ENCODE peak calls at places on chromosomes 16 and 17, in four cellular contexts. One of them, this sample, is unnamed.

GRCh38 chr16:88669986-88670385 is 7.1 kb upstream of the MVD start:
- DNase-seq in WTC11: no peak
- DNase-seq in K562: no peak
- DNase-seq in HepG2: no peak
- DNase-seq in this sample: no peak

GRCh38 chr16:27330542-27330941 is 16.8 kb downstream of the IL4R start:
- DNase-seq in K562: no peak
- DNase-seq in HepG2: no peak
- DNase-seq in WTC11: no peak
- DNase-seq in this sample: no peak

GRCh38 chr16:17205279-17206139 is 265.3 kb downstream of the XYLT1 start:
- DNase-seq in K562: no peak
- DNase-seq in WTC11: peak; percentile 31
- DNase-seq in HepG2: no peak
- DNase-seq in this sample: no peak

GRCh38 chr16:27199747-27200146 is 3.6 kb upstream of the KDM8 start:
- DNase-seq in K562: no peak
- DNase-seq in HepG2: no peak
- DNase-seq in WTC11: no peak
- DNase-seq in this sample: peak; percentile 73

GRCh38 chr16:67936876-67937605 is 391 bp upstream of the PSMB10 start:
- DNase-seq in K562: no peak
- DNase-seq in HepG2: no peak
- DNase-seq in WTC11: no peak
- DNase-seq in this sample: peak; percentile 65

GRCh38 chr16:1287982-1288670 is 21.3 kb upstream of the UBE2I start:
- DNase-seq in HepG2: no peak
- DNase-seq in WTC11: no peak
- DNase-seq in K562: no peak
- DNase-seq in this sample: no peak

GRCh38 chr16:11253995-11254912 is 1.8 kb downstream of the SOCS1 start:
- DNase-seq in HepG2: no peak
- DNase-seq in WTC11: no peak
- DNase-seq in K562: peak; percentile 34
- DNase-seq in this sample: no peak

GRCh38 chr16:4760221-4760910 is 6.6 kb downstream of the ZNF500 start:
- DNase-seq in K562: no peak
- DNase-seq in HepG2: no peak
- DNase-seq in WTC11: no peak
- DNase-seq in this sample: no peak

GRCh38 chr16:31467151-31467550 is 4.8 kb upstream of the TGFB1I1 start:
- DNase-seq in WTC11: no peak
- DNase-seq in K562: no peak
- DNase-seq in HepG2: no peak
- DNase-seq in this sample: no peak

GRCh38 chr16:20944861-20945390 is 44.4 kb downstream of the LYRM1 start:
- DNase-seq in HepG2: peak; percentile 35
- DNase-seq in K562: peak; percentile 36
- DNase-seq in WTC11: no peak
- DNase-seq in this sample: no peak

GRCh38 chr17:79996291-79996690 is 39.4 kb downstream of the TBC1D16 start:
- DNase-seq in WTC11: no peak
- DNase-seq in K562: no peak
- DNase-seq in HepG2: no peak
- DNase-seq in this sample: no peak
- TF ChIP-seq CBFB in WTC11: no peak
- TF ChIP-seq CBFB in K562: no peak
- TF ChIP-seq CBFB in HepG2: no peak
- TF ChIP-seq CBFB in this sample: no peak

GRCh38 chr17:77742579-77742978 is 215.9 kb upstream of the TNRC6C start:
- DNase-seq in K562: no peak
- DNase-seq in WTC11: peak; percentile 5
- DNase-seq in HepG2: no peak
- DNase-seq in this sample: no peak
- TF ChIP-seq CBFB in K562: no peak
- TF ChIP-seq CBFB in WTC11: no peak
- TF ChIP-seq CBFB in HepG2: no peak
- TF ChIP-seq CBFB in this sample: no peak

DNA sequence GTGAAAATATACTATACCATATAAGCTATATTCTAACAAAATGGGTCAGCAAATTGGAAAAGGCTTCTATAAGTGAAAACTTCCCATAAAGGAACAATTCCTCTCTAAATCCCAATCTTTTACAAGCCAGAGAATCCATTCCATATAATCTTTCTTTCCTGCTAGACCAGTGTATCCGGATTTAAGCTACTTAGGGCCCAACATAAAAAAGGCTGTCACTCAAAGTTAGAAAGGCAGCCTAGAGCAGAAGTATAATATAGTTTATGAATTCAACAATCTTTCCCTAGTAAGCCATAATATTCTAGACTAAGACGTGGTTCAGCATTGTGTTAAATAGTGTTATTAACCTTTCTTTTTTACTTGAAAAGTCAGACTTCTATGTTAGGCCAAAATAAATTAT is 93.0 kb downstream of the SKAP1 start:
- DNase-seq in HepG2: no peak
- DNase-seq in K562: no peak
- DNase-seq in WTC11: no peak
- DNase-seq in this sample: no peak
- TF ChIP-seq CBFB in HepG2: no peak
- TF ChIP-seq CBFB in K562: no peak
- TF ChIP-seq CBFB in WTC11: no peak
- TF ChIP-seq CBFB in this sample: no peak

GRCh38 chr17:16584273-16584995 is 15.4 kb upstream of the ZNF287 start:
- DNase-seq in HepG2: peak; percentile 80
- DNase-seq in WTC11: peak; percentile 94
- DNase-seq in K562: peak; percentile 68
- DNase-seq in this sample: peak; percentile 17
- TF ChIP-seq CBFB in HepG2: peak; percentile 45
- TF ChIP-seq CBFB in WTC11: no peak
- TF ChIP-seq CBFB in K562: no peak
- TF ChIP-seq CBFB in this sample: no peak

DNA sequence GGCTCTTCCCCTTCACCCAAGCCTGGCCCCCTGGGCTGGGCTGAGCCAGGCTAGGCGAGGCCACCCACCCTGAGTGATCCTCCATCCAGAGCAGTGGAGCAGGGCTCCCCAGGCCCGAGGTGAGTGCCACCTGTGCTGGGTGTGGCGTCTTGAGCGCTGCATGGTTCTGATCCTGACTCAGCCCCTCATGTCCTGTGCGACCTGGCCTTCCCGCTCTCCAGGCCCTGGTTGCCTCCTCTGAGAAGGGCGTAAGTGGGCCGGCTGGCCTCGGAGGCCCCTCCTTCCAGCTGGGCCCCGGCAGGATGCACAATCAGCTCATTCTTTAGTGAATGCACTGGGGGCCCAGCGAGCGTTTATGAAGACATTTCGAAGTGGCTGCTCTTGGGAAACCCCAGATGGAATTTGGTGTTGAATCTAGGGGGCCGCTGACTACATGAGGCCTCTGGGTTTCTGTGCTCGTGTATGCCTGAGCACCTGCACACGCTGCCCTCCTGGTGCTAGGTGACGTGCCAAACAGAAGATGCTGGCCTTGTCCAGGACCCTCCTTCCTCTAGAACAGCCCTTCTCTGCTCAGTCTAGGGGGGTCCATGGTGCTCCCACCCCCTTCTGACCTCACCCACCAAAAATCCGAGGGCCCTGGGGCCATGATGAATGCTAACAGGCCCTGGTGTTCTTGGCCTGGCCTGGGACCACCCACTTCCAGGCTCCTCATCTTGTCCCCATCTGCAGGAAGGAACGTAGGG is 3.7 kb upstream of the TMEM92 start:
- DNase-seq in K562: no peak
- DNase-seq in WTC11: peak; percentile 3
- DNase-seq in HepG2: no peak
- DNase-seq in this sample: no peak
- TF ChIP-seq CBFB in K562: no peak
- TF ChIP-seq CBFB in WTC11: no peak
- TF ChIP-seq CBFB in HepG2: no peak
- TF ChIP-seq CBFB in this sample: no peak

GRCh38 chr17:50563095-50563511 is 2.6 kb downstream of the CACNA1G start:
- DNase-seq in K562: no peak
- DNase-seq in WTC11: no peak
- DNase-seq in HepG2: no peak
- DNase-seq in this sample: no peak

GRCh38 chr17:50565559-50566350 is 5.2 kb downstream of the CACNA1G start:
- DNase-seq in K562: no peak
- DNase-seq in WTC11: no peak
- DNase-seq in HepG2: no peak
- DNase-seq in this sample: no peak

GRCh38 chr17:50562266-50563094 is 2.0 kb downstream of the CACNA1G start:
- DNase-seq in HepG2: no peak
- DNase-seq in WTC11: peak; percentile 40
- DNase-seq in K562: no peak
- DNase-seq in this sample: no peak

GRCh38 chr17:50561796-50562195 is 1.3 kb downstream of the CACNA1G start:
- DNase-seq in HepG2: no peak
- DNase-seq in WTC11: no peak
- DNase-seq in K562: no peak
- DNase-seq in this sample: no peak

DNA sequence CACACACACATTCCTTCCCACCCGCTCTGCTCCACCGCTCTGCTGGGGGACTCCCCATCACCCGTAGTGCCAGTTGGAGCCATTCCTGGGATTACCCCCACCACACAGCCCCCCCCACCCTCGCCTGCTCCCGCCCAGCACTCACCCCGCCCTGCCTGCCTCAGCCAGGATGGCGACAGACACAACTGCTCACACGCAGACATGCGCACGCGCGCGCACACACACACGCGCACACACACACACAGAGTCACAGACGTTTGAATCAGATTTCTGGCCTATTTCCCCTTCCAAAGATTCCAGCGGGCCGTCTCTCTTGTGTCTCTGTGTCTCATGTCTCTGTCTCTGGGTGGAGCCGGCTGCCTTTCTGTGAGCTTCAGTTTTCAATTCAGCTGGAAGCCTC is 4.4 kb downstream of the CACNA1G start:
- DNase-seq in K562: no peak
- DNase-seq in WTC11: no peak
- DNase-seq in HepG2: no peak
- DNase-seq in this sample: no peak
- TF ChIP-seq CBFB in K562: no peak
- TF ChIP-seq CBFB in WTC11: no peak
- TF ChIP-seq CBFB in HepG2: no peak
- TF ChIP-seq CBFB in this sample: no peak

This sample was measured in GM12878.